ENCODE peak calls at places on chromosomes 3 and 15, in seven cellular contexts. F is HepG2, I is GM12891, N is K562, B is SK-N-SH, K is H1, G is GM12878. A is an unnamed sample.

GRCh38 chr3:124688580-124689454 is 41.4 kb upstream of the UMPS start:
- DNase-seq in N (peak), I (peak), B (peak), K (peak), G (peak), F (peak), A (peak)

GRCh38 chr3:11335056-11335608 is 62.9 kb downstream of the ATG7 start:
- DNase-seq in I (peak), G (peak), K (no peak), B (peak), N (peak), F (peak), A (no peak)

GRCh38 chr15:45180201-45180600 is 7.6 kb downstream of the SHF start:
- DNase-seq in K (no peak), N (no peak), G (no peak), B (peak), F (no peak), I (no peak), A (no peak)

GRCh38 chr3:113255100-113255853 is 43.9 kb downstream of the BOC start:
- DNase-seq in F (no peak), I (no peak), G (no peak), N (peak), B (no peak), K (no peak), A (no peak)

GRCh38 chr15:41971089-41971892 is 1.1 kb downstream of the EHD4 start:
- DNase-seq in I (peak), N (peak), G (peak), B (peak), F (peak), K (no peak), A (peak)

GRCh38 chr15:73196113-73196512 is 143.8 kb downstream of the NEO1 start:
- DNase-seq in G (no peak), F (no peak), B (no peak), N (peak), I (no peak), K (no peak), A (no peak)

GRCh38 chr3:171417813-171418212 is 42.4 kb downstream of the TNIK start:
- DNase-seq in I (no peak), N (no peak), G (no peak), K (no peak), B (no peak), F (peak), A (no peak)

GRCh38 chr3:128242818-128243601 is 89.7 kb downstream of the EEFSEC start:
- DNase-seq in G (no peak), K (no peak), F (no peak), I (no peak), N (no peak), B (no peak), A (no peak)

GRCh38 chr15:70142072-70142321 is 44.3 kb upstream of the TLE3 start:
- DNase-seq in B (no peak), N (no peak), K (no peak), I (no peak), F (no peak), G (no peak), A (no peak)

GRCh38 chr15:33955945-33956344 is 12.4 kb upstream of the CHRM5 start:
- DNase-seq in F (no peak), I (no peak), K (no peak), B (no peak), N (peak), G (no peak), A (no peak)

GRCh38 chr15:96158938-96159337 is 171.6 kb upstream of the NR2F2 start:
- DNase-seq in G (no peak), B (no peak), F (peak), I (no peak), N (peak), K (no peak), A (no peak)

GRCh38 chr15:68818671-68819450 is 1.8 kb downstream of the ANP32A start:
- DNase-seq in G (no peak), F (peak), I (no peak), N (peak), K (no peak), B (peak), A (no peak)

GRCh38 chr3:126355251-126355650 is 2.0 kb downstream of the KLF15 start:
- DNase-seq in N (no peak), G (no peak), I (no peak), F (no peak), B (no peak), K (no peak), A (no peak)

GRCh38 chr15:74302821-74303359 is 64.6 kb downstream of the CYP11A1 start:
- DNase-seq in N (peak), G (no peak), B (peak), K (peak), I (peak), F (peak), A (peak)

GRCh38 chr15:29651476-29652072 is 170.7 kb downstream of the TJP1 start:
- DNase-seq in K (no peak), G (no peak), N (no peak), F (no peak), B (no peak), I (no peak), A (no peak)

GRCh38 chr3:160809453-160809852 is 53.4 kb downstream of the PPM1L start:
- DNase-seq in G (no peak), K (no peak), B (no peak), I (no peak), F (no peak), N (no peak), A (no peak)

GRCh38 chr3:160815280-160815679 is 59.2 kb downstream of the PPM1L start:
- DNase-seq in F (no peak), B (no peak), K (no peak), N (no peak), I (no peak), G (no peak), A (no peak)

GRCh38 chr3:160808838-160809237 is 52.8 kb downstream of the PPM1L start:
- DNase-seq in G (no peak), I (no peak), K (no peak), N (no peak), B (no peak), F (no peak), A (no peak)

GRCh38 chr3:160810360-160810759 is 54.3 kb downstream of the PPM1L start:
- DNase-seq in B (no peak), K (no peak), F (no peak), I (no peak), N (no peak), G (no peak), A (no peak)

DNA sequence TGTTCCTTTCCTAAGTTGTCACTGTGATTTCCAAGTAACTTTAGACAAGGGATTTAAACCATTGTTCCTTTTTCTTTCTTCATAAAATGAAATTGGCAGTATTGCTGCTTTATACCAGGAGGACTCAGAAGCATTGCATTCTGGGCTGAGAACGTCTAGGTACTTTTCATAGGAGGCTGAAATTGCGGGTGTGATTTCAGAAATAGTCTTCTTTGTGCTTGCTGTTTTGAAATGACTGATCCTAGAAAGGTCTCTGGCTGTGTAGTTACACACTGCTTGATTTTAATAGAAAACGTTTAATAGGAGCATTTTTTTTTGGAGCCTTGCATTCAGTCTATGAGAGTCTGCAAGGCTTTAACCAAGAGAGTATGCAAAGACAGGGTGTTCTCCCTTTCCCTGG is 56.3 kb downstream of the PPM1L start:
- DNase-seq in B (no peak), N (no peak), G (no peak), I (no peak), K (no peak), F (no peak), A (no peak)
- TF ChIP-seq TAF1 in B (no peak), N (no peak), G (no peak), I (no peak), K (no peak), F (no peak), A (no peak)

DNA sequence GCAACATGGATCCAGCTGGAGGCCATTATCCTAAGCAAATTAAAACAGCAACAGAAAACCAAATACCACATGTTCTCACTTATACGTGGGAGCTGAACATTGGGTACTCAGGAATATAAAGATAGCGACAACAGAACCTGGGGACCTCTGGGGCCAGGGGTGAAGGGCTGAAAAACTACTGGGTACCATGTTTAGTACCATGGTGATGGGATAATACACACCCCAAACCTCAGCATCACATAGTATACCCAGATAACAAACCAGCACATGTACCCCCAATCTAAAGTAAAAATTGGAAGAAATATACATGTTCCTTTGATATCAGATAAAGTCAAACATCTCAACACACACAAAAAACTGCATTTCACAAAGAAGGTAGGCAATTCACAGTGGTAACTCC is 876.2 kb downstream of the TBL1XR1 start:
- DNase-seq in B (no peak), F (no peak), G (no peak), N (no peak), I (no peak), K (no peak), A (no peak)
- TF ChIP-seq POLR2AphosphoS5 in B (no peak), F (no peak), G (no peak), N (no peak), I (no peak), K (no peak), A (no peak)

DNA sequence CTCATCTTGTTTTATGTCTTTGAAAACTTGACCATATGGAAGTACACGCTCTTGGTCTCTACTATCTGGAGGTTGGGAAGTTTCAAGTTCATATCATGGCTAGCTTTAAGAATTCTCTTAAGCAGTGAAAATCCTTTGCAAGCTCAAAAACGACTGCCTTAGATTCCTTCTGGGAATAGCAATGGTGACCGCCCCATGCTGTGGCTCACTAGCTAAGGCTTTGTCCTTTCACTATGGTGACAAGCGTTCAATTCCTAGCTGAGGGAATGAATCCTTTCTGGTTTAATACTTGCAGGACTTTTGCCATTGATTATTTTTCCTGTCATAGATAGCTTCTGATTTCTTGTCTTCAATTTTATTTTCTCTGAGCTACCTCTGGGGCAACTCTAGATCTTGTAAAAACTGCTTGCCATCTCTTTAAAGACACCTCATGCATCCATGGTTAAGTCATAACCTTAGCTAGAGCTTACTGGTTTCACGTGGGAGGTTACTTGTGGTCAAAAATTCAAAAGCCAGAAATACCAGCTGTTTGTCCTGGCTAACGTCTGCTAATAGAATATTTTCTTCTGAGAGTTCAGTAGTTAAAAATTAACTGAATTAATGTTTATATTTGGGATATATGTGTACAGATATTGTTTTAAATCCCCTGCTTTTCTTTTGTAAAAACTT is 673.4 kb upstream of the CBLB start:
- DNase-seq in I (no peak), K (no peak), N (no peak), G (no peak), B (no peak), F (no peak), A (no peak)
- TF ChIP-seq TAF1 in I (no peak), K (no peak), N (no peak), G (no peak), B (no peak), F (no peak), A (no peak)

GRCh38 chr3:136910697-136911096 is 47.1 kb upstream of the IL20RB start:
- DNase-seq in B (no peak), N (no peak), G (no peak), F (no peak), K (no peak), I (no peak), A (no peak)
- TF ChIP-seq POLR2AphosphoS5 in B (no peak), N (no peak), G (no peak), F (no peak), K (no peak), I (no peak), A (no peak)

GRCh38 chr3:18751514-18751913 is 326.4 kb upstream of the SATB1 start:
- DNase-seq in N (no peak), K (no peak), F (no peak), I (no peak), B (no peak), G (no peak), A (no peak)
- TF ChIP-seq TAF1 in N (no peak), K (no peak), F (no peak), I (no peak), B (no peak), G (no peak), A (no peak)

GRCh38 chr15:58889363-58889762 is 44.1 kb downstream of the SLTM start:
- DNase-seq in K (no peak), N (no peak), F (no peak), B (no peak), I (no peak), G (no peak), A (no peak)
- TF ChIP-seq POLR2AphosphoS5 in K (no peak), N (no peak), F (no peak), B (no peak), I (no peak), G (no peak), A (no peak)

A was measured in GM12892.